ENCODE peak calls at places on chromosomes 7 and 10, in ten cellular contexts. E is naive thymus-derived CD4-positive, alpha-beta T cell; K is uterus; W is fibroblast of lung; X is MM.1S; U is adrenal gland; B is coronary artery; T is DND-41; J is heart right ventricle; M is body of pancreas. F is an unnamed sample.
A peak's percentile ranks its signal among the peaks of the same experiment; 100 is the strongest.

GRCh38 chr7:123341102-123341501 is 141.3 kb upstream of the SLC13A1 start:
- DNase-seq in E (no peak), K (no peak), W (no peak), X (no peak), U (no peak), B (no peak), T (no peak), J (no peak), M (no peak), F (no peak)

GRCh38 chr10:97319671-97320479 is 804 bp downstream of the FRAT1 start:
- DNase-seq in E (peak; percentile 53), K (peak; percentile 26), W (no peak), X (peak; percentile 62), U (peak; percentile 58), B (no peak), T (peak; percentile 53), J (peak; percentile 26), M (peak; percentile 73), F (peak; percentile 90)

GRCh38 chr7:836429-836828 is 4.2 kb downstream of the SUN1 start:
- DNase-seq in E (no peak), K (no peak), W (peak; percentile 42), X (no peak), U (no peak), B (no peak), T (no peak), J (no peak), M (no peak), F (peak; percentile 72)

GRCh38 chr10:67622506-67622905 is 73.5 kb downstream of the CTNNA3 start:
- DNase-seq in E (no peak), K (no peak), W (no peak), X (no peak), U (no peak), B (no peak), T (no peak), J (no peak), M (no peak), F (no peak)

GRCh38 chr7:148697256-148697841 is 1.4 kb upstream of the CUL1 start:
- DNase-seq in E (peak; percentile 41), K (peak; percentile 35), W (peak; percentile 44), X (no peak), U (peak; percentile 25), B (no peak), T (no peak), J (peak; percentile 67), M (peak; percentile 32), F (no peak)

GRCh38 chr10:75771606-75772005 is 340.2 kb downstream of the LRMDA start:
- DNase-seq in E (no peak), K (no peak), W (no peak), X (no peak), U (no peak), B (no peak), T (no peak), J (no peak), M (no peak), F (no peak)

GRCh38 chr10:73627300-73627699 is 14.0 kb downstream of the MYOZ1 start:
- DNase-seq in E (no peak), K (no peak), W (no peak), X (no peak), U (no peak), B (no peak), T (no peak), J (no peak), M (no peak), F (no peak)

GRCh38 chr7:734214-734613 is 7.1 kb upstream of the PRKAR1B start:
- DNase-seq in E (peak; percentile 0), K (no peak), W (no peak), X (no peak), U (no peak), B (no peak), T (no peak), J (no peak), M (no peak), F (no peak)

GRCh38 chr7:151759591-151760042 is 117.3 kb downstream of the PRKAG2 start:
- DNase-seq in E (peak; percentile 53), K (peak; percentile 57), W (peak; percentile 52), X (peak; percentile 71), U (peak; percentile 57), B (no peak), T (peak; percentile 67), J (peak; percentile 60), M (peak; percentile 64), F (peak; percentile 92)

GRCh38 chr10:120414946-120415345 is 42.1 kb upstream of the PLPP4 start:
- DNase-seq in E (no peak), K (no peak), W (no peak), X (no peak), U (no peak), B (no peak), T (no peak), J (no peak), M (no peak), F (no peak)

GRCh38 chr10:116849271-116850057 is at the start of gene ENO4:
- DNase-seq in E (no peak), K (peak; percentile 69), W (peak; percentile 84), X (peak; percentile 80), U (peak; percentile 84), B (no peak), T (no peak), J (peak; percentile 64), M (peak; percentile 93), F (peak; percentile 95)

GRCh38 chr10:17847586-17848296 is 38.6 kb downstream of the MRC1 start:
- DNase-seq in E (no peak), K (no peak), W (peak; percentile 13), X (peak; percentile 43), U (no peak), B (no peak), T (peak; percentile 22), J (no peak), M (no peak), F (peak; percentile 51)

GRCh38 chr7:68321076-68321639 is 1277.1 kb upstream of the AUTS2 start:
- DNase-seq in E (no peak), K (no peak), W (peak; percentile 33), X (peak; percentile 95), U (peak; percentile 18), B (no peak), T (no peak), J (peak; percentile 67), M (peak; percentile 29), F (no peak)

GRCh38 chr10:43817368-43817767 is 168.7 kb upstream of the ZNF32 start:
- DNase-seq in E (no peak), K (no peak), W (peak; percentile 79), X (no peak), U (no peak), B (no peak), T (no peak), J (no peak), M (no peak), F (no peak)

GRCh38 chr10:73744690-73744994 is 470 bp downstream of the SEC24C start:
- DNase-seq in E (peak; percentile 59), K (no peak), W (peak; percentile 64), X (peak; percentile 58), U (peak; percentile 65), B (no peak), T (peak; percentile 68), J (no peak), M (peak; percentile 64), F (no peak)

DNA sequence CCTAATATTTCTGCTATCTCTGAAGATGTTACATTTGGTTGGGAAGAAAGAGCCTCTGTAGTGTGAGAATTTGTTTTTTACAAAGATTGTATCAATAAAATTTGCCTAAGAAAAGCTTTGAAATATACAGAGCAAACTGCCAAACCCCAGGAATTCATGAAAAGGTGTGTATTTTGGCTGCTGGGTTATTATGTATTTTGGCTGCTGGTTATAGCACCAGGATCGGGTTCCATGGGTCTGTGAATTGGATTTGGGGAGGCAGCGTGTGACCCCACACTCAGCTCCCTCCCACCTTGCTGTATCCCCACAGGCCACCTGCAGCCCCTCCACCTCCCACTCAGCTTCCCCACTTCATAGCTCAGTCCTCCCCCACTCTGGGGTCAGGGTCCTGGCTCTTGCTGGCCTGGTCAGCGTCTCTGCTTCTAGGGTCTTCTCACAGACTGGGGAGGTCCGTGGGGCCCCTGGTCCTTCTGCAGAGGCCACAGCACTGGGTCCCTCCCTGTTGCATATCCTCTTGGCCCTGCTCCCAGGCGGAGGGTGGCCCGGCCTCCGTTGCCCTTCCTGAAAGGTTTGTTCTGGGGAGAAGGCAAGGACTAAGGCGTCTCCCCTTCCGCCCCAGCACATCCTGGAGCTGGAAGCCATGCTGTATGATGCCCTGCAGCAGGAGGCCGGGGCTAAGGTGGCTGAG is 24.0 kb upstream of the DPYSL4 start:
- DNase-seq in E (no peak), K (no peak), W (no peak), X (no peak), U (no peak), B (no peak), T (no peak), J (peak; percentile 58), M (no peak), F (no peak)
- H3K27ac ChIP-seq in E (peak overlapping the region; percentile 80), K (no peak overlapping the region), W (no peak overlapping the region), X (no peak overlapping the region), U (no peak overlapping the region), B (no peak overlapping the region), T (no peak overlapping the region), J (no peak overlapping the region), M (no peak overlapping the region), F (no peak overlapping the region)

GRCh38 chr10:69974551-69975155 is 78.0 kb upstream of the MACROH2A2 start:
- DNase-seq in E (no peak), K (no peak), W (peak; percentile 81), X (no peak), U (no peak), B (no peak), T (no peak), J (no peak), M (no peak), F (no peak)
- H3K4me3 ChIP-seq in E (no peak overlapping the region), K (no peak overlapping the region), W (no peak overlapping the region), X (no peak overlapping the region), U (no peak overlapping the region), B (no peak overlapping the region), T (no peak overlapping the region), J (no peak overlapping the region), M (no peak overlapping the region), F (no peak overlapping the region)

DNA sequence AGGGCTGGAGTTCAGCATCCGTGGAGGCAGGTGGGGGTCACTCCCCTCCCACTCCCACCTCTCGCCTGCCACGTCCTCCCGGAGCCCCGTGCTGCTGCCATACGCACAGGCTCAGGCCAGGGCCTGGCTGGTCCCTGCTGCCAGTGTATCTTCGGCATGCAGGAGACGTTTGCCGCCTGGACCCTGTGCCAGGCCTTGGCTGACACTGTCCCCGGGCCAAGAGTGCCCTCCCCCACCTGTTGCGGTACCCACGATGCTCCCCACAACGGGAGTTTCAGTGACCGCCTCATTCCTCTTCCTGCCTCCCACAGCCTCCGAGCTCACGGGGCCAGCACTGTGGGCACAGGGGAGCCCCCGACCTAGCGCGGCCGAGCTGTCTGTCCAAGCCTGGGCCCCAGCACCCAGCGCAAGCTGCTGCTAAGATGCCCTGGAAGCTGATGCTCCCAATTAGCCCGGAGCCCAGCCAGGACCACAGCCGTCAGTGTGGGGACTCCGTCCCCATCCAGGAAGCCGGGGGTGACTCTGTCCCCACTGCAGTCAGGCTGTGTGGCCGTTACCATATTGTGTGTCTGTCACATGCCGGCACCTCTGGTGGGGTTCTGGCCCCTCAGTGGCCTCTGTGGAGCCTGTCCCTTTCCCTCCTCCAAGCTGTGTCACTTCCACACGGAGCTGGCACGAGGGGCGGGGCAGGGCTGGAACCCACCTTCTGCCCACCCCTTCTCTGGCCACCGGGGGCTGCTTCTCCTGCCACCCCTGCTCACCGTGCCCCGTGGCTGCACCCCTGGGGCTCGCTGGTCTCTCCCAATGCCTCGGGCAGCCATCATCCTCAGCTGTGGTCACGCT is 7.6 kb downstream of the TTYH3 start:
- DNase-seq in E (no peak), K (no peak), W (no peak), X (no peak), U (peak; percentile 29), B (no peak), T (no peak), J (no peak), M (no peak), F (no peak)
- H3K27ac ChIP-seq in E (no peak overlapping the region), K (no peak overlapping the region), W (peak overlapping the region; percentile 93), X (no peak overlapping the region), U (peak overlapping the region; percentile 85), B (peak overlapping the region; percentile 26), T (no peak overlapping the region), J (no peak overlapping the region), M (no peak overlapping the region), F (peak overlapping the region; percentile 44)

GRCh38 chr10:3197354-3198003 is 24.9 kb upstream of the PITRM1 start:
- DNase-seq in E (no peak), K (peak; percentile 85), W (peak; percentile 82), X (peak; percentile 44), U (peak; percentile 72), B (no peak), T (peak; percentile 71), J (peak; percentile 77), M (peak; percentile 84), F (peak; percentile 93)
- H3K4me3 ChIP-seq in E (peak overlapping the region; percentile 46), K (peak overlapping the region; percentile 14), W (no peak overlapping the region), X (peak overlapping the region; percentile 46), U (peak overlapping the region; percentile 33), B (peak overlapping the region; percentile 63), T (no peak overlapping the region), J (peak overlapping the region; percentile 6), M (no peak overlapping the region), F (no peak overlapping the region)

F was measured in endodermal cell.